ENCODE peak calls at places on chromosome 21, in six cellular contexts. One of them, this sample, is unnamed.

GRCh38 chr21:38156200-38156599 is 100.6 kb upstream of the KCNJ15 start:
- DNase-seq in endothelial cell: no peak
- DNase-seq in Right ventricle myocardium superior: no peak
- DNase-seq in activated T-cell treated with anti-CD3 and anti-CD28 coated beads for 1 hour: no peak
- DNase-seq in pulmonary artery endothelial cell: no peak
- DNase-seq in HEK293T: no peak
- DNase-seq in this sample: no peak

GRCh38 chr21:28018741-28019669 is 973.7 kb downstream of the LTN1 start:
- DNase-seq in endothelial cell: no peak
- DNase-seq in Right ventricle myocardium superior: peak
- DNase-seq in activated T-cell treated with anti-CD3 and anti-CD28 coated beads for 1 hour: no peak
- DNase-seq in pulmonary artery endothelial cell: no peak
- DNase-seq in HEK293T: no peak
- DNase-seq in this sample: peak

GRCh38 chr21:14616303-14617039 is 70.4 kb upstream of the SAMSN1 start:
- DNase-seq in endothelial cell: no peak
- DNase-seq in Right ventricle myocardium superior: no peak
- DNase-seq in activated T-cell treated with anti-CD3 and anti-CD28 coated beads for 1 hour: no peak
- DNase-seq in pulmonary artery endothelial cell: no peak
- DNase-seq in HEK293T: no peak
- DNase-seq in this sample: no peak

GRCh38 chr21:44497641-44498243 is 42.3 kb downstream of the KRTAP10-1 start:
- DNase-seq in endothelial cell: no peak
- DNase-seq in Right ventricle myocardium superior: no peak
- DNase-seq in activated T-cell treated with anti-CD3 and anti-CD28 coated beads for 1 hour: no peak
- DNase-seq in pulmonary artery endothelial cell: no peak
- DNase-seq in HEK293T: no peak
- DNase-seq in this sample: no peak

GRCh38 chr21:45438391-45439145 is 33.6 kb downstream of the COL18A1 start:
- DNase-seq in endothelial cell: no peak
- DNase-seq in Right ventricle myocardium superior: peak
- DNase-seq in activated T-cell treated with anti-CD3 and anti-CD28 coated beads for 1 hour: no peak
- DNase-seq in pulmonary artery endothelial cell: no peak
- DNase-seq in HEK293T: no peak
- DNase-seq in this sample: no peak

GRCh38 chr21:41755258-41755933 is 11.5 kb downstream of the RIPK4 start:
- DNase-seq in endothelial cell: no peak
- DNase-seq in Right ventricle myocardium superior: peak
- DNase-seq in activated T-cell treated with anti-CD3 and anti-CD28 coated beads for 1 hour: no peak
- DNase-seq in pulmonary artery endothelial cell: no peak
- DNase-seq in HEK293T: no peak
- DNase-seq in this sample: no peak

GRCh38 chr21:33660406-33660805 is 18.1 kb downstream of the ITSN1 start:
- DNase-seq in endothelial cell: no peak
- DNase-seq in Right ventricle myocardium superior: no peak
- DNase-seq in activated T-cell treated with anti-CD3 and anti-CD28 coated beads for 1 hour: no peak
- DNase-seq in pulmonary artery endothelial cell: no peak
- DNase-seq in HEK293T: no peak
- DNase-seq in this sample: no peak

GRCh38 chr21:29496337-29496736 is 197.6 kb downstream of the BACH1 start:
- DNase-seq in endothelial cell: no peak
- DNase-seq in Right ventricle myocardium superior: no peak
- DNase-seq in activated T-cell treated with anti-CD3 and anti-CD28 coated beads for 1 hour: no peak
- DNase-seq in pulmonary artery endothelial cell: no peak
- DNase-seq in HEK293T: no peak
- DNase-seq in this sample: no peak

GRCh38 chr21:44874240-44874496 is 678 bp upstream of the PTTG1IP start:
- DNase-seq in endothelial cell: no peak
- DNase-seq in Right ventricle myocardium superior: no peak
- DNase-seq in activated T-cell treated with anti-CD3 and anti-CD28 coated beads for 1 hour: peak
- DNase-seq in pulmonary artery endothelial cell: no peak
- DNase-seq in HEK293T: no peak
- DNase-seq in this sample: no peak

GRCh38 chr21:36854391-36854790 is 112.1 kb downstream of the HLCS start:
- DNase-seq in endothelial cell: peak
- DNase-seq in Right ventricle myocardium superior: no peak
- DNase-seq in activated T-cell treated with anti-CD3 and anti-CD28 coated beads for 1 hour: no peak
- DNase-seq in pulmonary artery endothelial cell: no peak
- DNase-seq in HEK293T: peak
- DNase-seq in this sample: peak

GRCh38 chr21:45412909-45413581 is 8.1 kb downstream of the COL18A1 start:
- DNase-seq in endothelial cell: no peak
- DNase-seq in Right ventricle myocardium superior: peak
- DNase-seq in activated T-cell treated with anti-CD3 and anti-CD28 coated beads for 1 hour: no peak
- DNase-seq in pulmonary artery endothelial cell: no peak
- DNase-seq in HEK293T: no peak
- DNase-seq in this sample: no peak

GRCh38 chr21:32533053-32533452 is 52.3 kb downstream of the TCP10L start:
- DNase-seq in endothelial cell: no peak
- DNase-seq in Right ventricle myocardium superior: no peak
- DNase-seq in activated T-cell treated with anti-CD3 and anti-CD28 coated beads for 1 hour: no peak
- DNase-seq in pulmonary artery endothelial cell: no peak
- DNase-seq in HEK293T: no peak
- DNase-seq in this sample: no peak

GRCh38 chr21:25925936-25926335 is 191.2 kb downstream of the GABPA start:
- DNase-seq in endothelial cell: peak
- DNase-seq in Right ventricle myocardium superior: no peak
- DNase-seq in activated T-cell treated with anti-CD3 and anti-CD28 coated beads for 1 hour: no peak
- DNase-seq in pulmonary artery endothelial cell: peak
- DNase-seq in HEK293T: no peak
- DNase-seq in this sample: no peak

GRCh38 chr21:21179619-21180336 is 181.6 kb downstream of the NCAM2 start:
- DNase-seq in endothelial cell: no peak
- DNase-seq in Right ventricle myocardium superior: no peak
- DNase-seq in activated T-cell treated with anti-CD3 and anti-CD28 coated beads for 1 hour: no peak
- DNase-seq in pulmonary artery endothelial cell: no peak
- DNase-seq in HEK293T: no peak
- DNase-seq in this sample: no peak

GRCh38 chr21:31366825-31367224 is 22.8 kb upstream of the TIAM1 start:
- DNase-seq in endothelial cell: no peak
- DNase-seq in Right ventricle myocardium superior: no peak
- DNase-seq in activated T-cell treated with anti-CD3 and anti-CD28 coated beads for 1 hour: no peak
- DNase-seq in pulmonary artery endothelial cell: no peak
- DNase-seq in HEK293T: no peak
- DNase-seq in this sample: no peak

GRCh38 chr21:37202221-37202805 is 64.8 kb downstream of the VPS26C start:
- DNase-seq in endothelial cell: no peak
- DNase-seq in Right ventricle myocardium superior: no peak
- DNase-seq in activated T-cell treated with anti-CD3 and anti-CD28 coated beads for 1 hour: no peak
- DNase-seq in pulmonary artery endothelial cell: no peak
- DNase-seq in HEK293T: no peak
- DNase-seq in this sample: no peak

GRCh38 chr21:35672313-35672712 is 388.0 kb downstream of the SETD4 start:
- DNase-seq in endothelial cell: no peak
- DNase-seq in Right ventricle myocardium superior: no peak
- DNase-seq in activated T-cell treated with anti-CD3 and anti-CD28 coated beads for 1 hour: no peak
- DNase-seq in pulmonary artery endothelial cell: no peak
- DNase-seq in HEK293T: no peak
- DNase-seq in this sample: no peak

GRCh38 chr21:36506482-36506881 is 26.6 kb upstream of the CLDN14 start:
- DNase-seq in endothelial cell: no peak
- DNase-seq in Right ventricle myocardium superior: no peak
- DNase-seq in activated T-cell treated with anti-CD3 and anti-CD28 coated beads for 1 hour: no peak
- DNase-seq in pulmonary artery endothelial cell: no peak
- DNase-seq in HEK293T: no peak
- DNase-seq in this sample: no peak

GRCh38 chr21:31961027-31961426 is 88.2 kb downstream of the HUNK start:
- DNase-seq in endothelial cell: no peak
- DNase-seq in Right ventricle myocardium superior: no peak
- DNase-seq in activated T-cell treated with anti-CD3 and anti-CD28 coated beads for 1 hour: no peak
- DNase-seq in pulmonary artery endothelial cell: no peak
- DNase-seq in HEK293T: no peak
- DNase-seq in this sample: no peak

GRCh38 chr21:45380566-45380965 is 24.4 kb upstream of the COL18A1 start:
- DNase-seq in endothelial cell: no peak
- DNase-seq in Right ventricle myocardium superior: peak
- DNase-seq in activated T-cell treated with anti-CD3 and anti-CD28 coated beads for 1 hour: no peak
- DNase-seq in pulmonary artery endothelial cell: no peak
- DNase-seq in HEK293T: no peak
- DNase-seq in this sample: no peak

GRCh38 chr21:39020751-39021474 is 162.3 kb downstream of the PSMG1 start:
- DNase-seq in endothelial cell: peak
- DNase-seq in Right ventricle myocardium superior: peak
- DNase-seq in activated T-cell treated with anti-CD3 and anti-CD28 coated beads for 1 hour: no peak
- DNase-seq in pulmonary artery endothelial cell: no peak
- DNase-seq in HEK293T: no peak
- DNase-seq in this sample: no peak

GRCh38 chr21:31459457-31459856 is 115.4 kb upstream of the TIAM1 start:
- DNase-seq in endothelial cell: peak
- DNase-seq in Right ventricle myocardium superior: no peak
- DNase-seq in activated T-cell treated with anti-CD3 and anti-CD28 coated beads for 1 hour: no peak
- DNase-seq in pulmonary artery endothelial cell: no peak
- DNase-seq in HEK293T: peak
- DNase-seq in this sample: no peak

GRCh38 chr21:45032977-45033705 is 41.2 kb upstream of the ADARB1 start:
- DNase-seq in endothelial cell: no peak
- DNase-seq in Right ventricle myocardium superior: no peak
- DNase-seq in activated T-cell treated with anti-CD3 and anti-CD28 coated beads for 1 hour: no peak
- DNase-seq in pulmonary artery endothelial cell: no peak
- DNase-seq in HEK293T: no peak
- DNase-seq in this sample: no peak

GRCh38 chr21:35343046-35343816 is 294.1 kb upstream of the RUNX1 start:
- DNase-seq in endothelial cell: no peak
- DNase-seq in Right ventricle myocardium superior: no peak
- DNase-seq in activated T-cell treated with anti-CD3 and anti-CD28 coated beads for 1 hour: no peak
- DNase-seq in pulmonary artery endothelial cell: no peak
- DNase-seq in HEK293T: no peak
- DNase-seq in this sample: no peak

GRCh38 chr21:33848252-33848953 is 67.2 kb downstream of the ATP5PO start:
- DNase-seq in endothelial cell: no peak
- DNase-seq in Right ventricle myocardium superior: no peak
- DNase-seq in activated T-cell treated with anti-CD3 and anti-CD28 coated beads for 1 hour: no peak
- DNase-seq in pulmonary artery endothelial cell: no peak
- DNase-seq in HEK293T: no peak
- DNase-seq in this sample: no peak

GRCh38 chr21:37338671-37339526 is 27.7 kb upstream of the DYRK1A start:
- DNase-seq in endothelial cell: no peak
- DNase-seq in Right ventricle myocardium superior: peak
- DNase-seq in activated T-cell treated with anti-CD3 and anti-CD28 coated beads for 1 hour: no peak
- DNase-seq in pulmonary artery endothelial cell: peak
- DNase-seq in HEK293T: peak
- DNase-seq in this sample: peak

This sample was measured in HuH-7.